ENCODE peak calls at places on chromosomes 7 and 10, in four cellular contexts. One of them, this sample, is unnamed.

GRCh38 chr7:39609462-39610149 is 13.8 kb upstream of the RALA start:
- DNase-seq in psoas muscle: peak
- DNase-seq in stomach: no peak
- DNase-seq in astrocyte: no peak
- DNase-seq in this sample: no peak

GRCh38 chr7:156604836-156605695 is 35.5 kb upstream of the RNF32 start:
- DNase-seq in astrocyte: no peak
- DNase-seq in psoas muscle: no peak
- DNase-seq in stomach: no peak
- DNase-seq in this sample: no peak

GRCh38 chr10:43857206-43857952 is 208.7 kb upstream of the ZNF32 start:
- DNase-seq in psoas muscle: no peak
- DNase-seq in stomach: no peak
- DNase-seq in astrocyte: peak
- DNase-seq in this sample: peak

GRCh38 chr10:99742240-99742639 is 10.2 kb downstream of the CUTC start:
- DNase-seq in psoas muscle: no peak
- DNase-seq in astrocyte: no peak
- DNase-seq in stomach: no peak
- DNase-seq in this sample: no peak

GRCh38 chr7:42454006-42454405 is 217.0 kb upstream of the GLI3 start:
- DNase-seq in astrocyte: no peak
- DNase-seq in stomach: no peak
- DNase-seq in psoas muscle: no peak
- DNase-seq in this sample: no peak

GRCh38 chr10:4241724-4242345 is 456.8 kb upstream of the KLF6 start:
- DNase-seq in psoas muscle: no peak
- DNase-seq in astrocyte: peak
- DNase-seq in stomach: no peak
- DNase-seq in this sample: peak

GRCh38 chr10:103053659-103054581 is 135.8 kb downstream of the CNNM2 start:
- DNase-seq in astrocyte: peak
- DNase-seq in stomach: peak
- DNase-seq in psoas muscle: peak
- DNase-seq in this sample: peak

GRCh38 chr10:22086730-22087364 is 83.3 kb upstream of the DNAJC1 start:
- DNase-seq in stomach: peak
- DNase-seq in astrocyte: peak
- DNase-seq in psoas muscle: peak
- DNase-seq in this sample: peak

GRCh38 chr10:69087600-69088470 is at the start of gene SRGN:
- DNase-seq in stomach: peak
- DNase-seq in astrocyte: peak
- DNase-seq in psoas muscle: peak
- DNase-seq in this sample: peak

GRCh38 chr10:112379635-112380296 is 5.8 kb downstream of the ACSL5 start:
- DNase-seq in psoas muscle: no peak
- DNase-seq in stomach: no peak
- DNase-seq in astrocyte: no peak
- DNase-seq in this sample: peak

GRCh38 chr7:13879994-13880686 is 109.3 kb downstream of the ETV1 start:
- DNase-seq in psoas muscle: no peak
- DNase-seq in astrocyte: peak
- DNase-seq in stomach: no peak
- DNase-seq in this sample: peak

GRCh38 chr10:132065491-132066105 is at the start of gene JAKMIP3:
- DNase-seq in psoas muscle: peak
- DNase-seq in stomach: peak
- DNase-seq in astrocyte: peak
- DNase-seq in this sample: peak

GRCh38 chr10:60666221-60666620 is 112.1 kb upstream of the CDK1 start:
- DNase-seq in psoas muscle: no peak
- DNase-seq in astrocyte: no peak
- DNase-seq in stomach: no peak
- DNase-seq in this sample: no peak

GRCh38 chr7:50869108-50869716 is 86.5 kb upstream of the GRB10 start:
- DNase-seq in astrocyte: peak
- DNase-seq in stomach: no peak
- DNase-seq in psoas muscle: peak
- DNase-seq in this sample: peak

GRCh38 chr10:105797234-105797890 is 1156.3 kb downstream of the SORCS3 start:
- DNase-seq in astrocyte: no peak
- DNase-seq in stomach: no peak
- DNase-seq in psoas muscle: no peak
- DNase-seq in this sample: peak

GRCh38 chr7:41579961-41580935 is 122.6 kb downstream of the INHBA start:
- DNase-seq in stomach: no peak
- DNase-seq in astrocyte: peak
- DNase-seq in psoas muscle: no peak
- DNase-seq in this sample: peak

GRCh38 chr7:139855498-139856270 is 26.6 kb downstream of the TBXAS1 start:
- DNase-seq in stomach: no peak
- DNase-seq in psoas muscle: no peak
- DNase-seq in astrocyte: no peak
- DNase-seq in this sample: no peak
- H3K27ac ChIP-seq in stomach: peak
- H3K27ac ChIP-seq in psoas muscle: no peak
- H3K27ac ChIP-seq in astrocyte: no peak
- H3K27ac ChIP-seq in this sample: no peak

GRCh38 chr10:28410420-28411135 is 107.7 kb upstream of the MPP7 start:
- DNase-seq in stomach: no peak
- DNase-seq in astrocyte: no peak
- DNase-seq in psoas muscle: no peak
- DNase-seq in this sample: no peak
- TF ChIP-seq CTCF in stomach: no peak
- TF ChIP-seq CTCF in astrocyte: no peak
- TF ChIP-seq CTCF in psoas muscle: no peak
- TF ChIP-seq CTCF in this sample: peak

GRCh38 chr10:88922041-88922440 is 30.5 kb downstream of the ACTA2 start:
- DNase-seq in psoas muscle: no peak
- DNase-seq in astrocyte: no peak
- DNase-seq in stomach: no peak
- DNase-seq in this sample: no peak

GRCh38 chr10:88918506-88918905 is 34.1 kb downstream of the ACTA2 start:
- DNase-seq in psoas muscle: no peak
- DNase-seq in stomach: no peak
- DNase-seq in astrocyte: no peak
- DNase-seq in this sample: no peak

GRCh38 chr10:88920198-88920597 is 32.4 kb downstream of the ACTA2 start:
- DNase-seq in stomach: no peak
- DNase-seq in astrocyte: no peak
- DNase-seq in psoas muscle: no peak
- DNase-seq in this sample: no peak

GRCh38 chr10:88921194-88921593 is 31.4 kb downstream of the ACTA2 start:
- DNase-seq in astrocyte: peak
- DNase-seq in psoas muscle: no peak
- DNase-seq in stomach: no peak
- DNase-seq in this sample: no peak

DNA sequence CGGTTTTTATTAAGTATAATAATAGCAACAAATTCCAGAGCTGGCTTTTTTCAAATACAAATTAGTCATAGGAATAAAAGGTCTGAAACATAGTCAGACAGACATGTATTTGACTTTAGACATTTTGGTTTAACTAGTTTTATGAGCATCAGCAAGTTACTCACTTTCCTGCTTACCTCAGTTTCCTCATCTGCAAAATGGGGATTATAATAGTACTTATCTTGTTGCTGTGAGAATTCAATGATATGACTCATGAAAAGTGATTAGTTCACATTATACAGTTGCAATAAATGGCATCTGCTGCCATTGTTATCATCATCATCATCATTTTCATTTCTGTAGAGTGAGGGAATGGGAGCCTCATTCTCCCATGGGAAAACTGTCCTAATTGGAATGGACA is 33.5 kb downstream of the ACTA2 start:
- DNase-seq in astrocyte: no peak
- DNase-seq in psoas muscle: no peak
- DNase-seq in stomach: no peak
- DNase-seq in this sample: no peak
- H3K27ac ChIP-seq in astrocyte: no peak
- H3K27ac ChIP-seq in psoas muscle: no peak
- H3K27ac ChIP-seq in stomach: no peak
- H3K27ac ChIP-seq in this sample: no peak

GRCh38 chr7:151060416-151061234 is 1.2 kb downstream of the SLC4A2 start:
- DNase-seq in psoas muscle: no peak
- DNase-seq in stomach: peak
- DNase-seq in astrocyte: no peak
- DNase-seq in this sample: no peak
- TF ChIP-seq CTCF in psoas muscle: no peak
- TF ChIP-seq CTCF in stomach: no peak
- TF ChIP-seq CTCF in astrocyte: no peak
- TF ChIP-seq CTCF in this sample: peak

GRCh38 chr7:6730343-6730633 is 23.5 kb upstream of the ZNF12 start:
- DNase-seq in psoas muscle: no peak
- DNase-seq in stomach: no peak
- DNase-seq in astrocyte: peak
- DNase-seq in this sample: no peak

GRCh38 chr7:6725003-6725402 is 18.3 kb upstream of the ZNF12 start:
- DNase-seq in stomach: no peak
- DNase-seq in astrocyte: no peak
- DNase-seq in psoas muscle: no peak
- DNase-seq in this sample: no peak

GRCh38 chr7:6729492-6730342 is 23.0 kb upstream of the ZNF12 start:
- DNase-seq in psoas muscle: peak
- DNase-seq in astrocyte: peak
- DNase-seq in stomach: peak
- DNase-seq in this sample: peak
- H3K27ac ChIP-seq in psoas muscle: peak
- H3K27ac ChIP-seq in astrocyte: peak
- H3K27ac ChIP-seq in stomach: peak
- H3K27ac ChIP-seq in this sample: peak